ENCODE peak calls at places on chromosomes 6 and 20, in seven cellular contexts. X is fibroblast of lung; E is hippocampal formation; T is CD4-positive, alpha-beta memory T cell; Q is SK-N-MC; C is OCI-LY7; O is RWPE2. S is an unnamed sample.

GRCh38 chr20:32164984-32165735 is 42.4 kb downstream of the PLAGL2 start:
- DNase-seq in X (no peak), E (no peak), T (no peak), Q (no peak), C (no peak), O (peak), S (peak)

GRCh38 chr6:170137176-170137891 is 153.5 kb downstream of the DLL1 start:
- DNase-seq in X (peak), E (no peak), T (no peak), Q (no peak), C (no peak), O (peak), S (no peak)

GRCh38 chr6:106046854-106047200 is 39.3 kb upstream of the PRDM1 start:
- DNase-seq in X (no peak), E (no peak), T (no peak), Q (no peak), C (no peak), O (no peak), S (no peak)

GRCh38 chr6:8539446-8539845 is 104.1 kb upstream of the SLC35B3 start:
- DNase-seq in X (peak), E (no peak), T (no peak), Q (peak), C (peak), O (no peak), S (no peak)

GRCh38 chr6:20284672-20285071 is 72.4 kb upstream of the MBOAT1 start:
- DNase-seq in X (no peak), E (no peak), T (no peak), Q (no peak), C (no peak), O (no peak), S (no peak)

GRCh38 chr6:149716181-149716580 is 1.7 kb downstream of the LATS1 start:
- DNase-seq in X (no peak), E (no peak), T (no peak), Q (no peak), C (peak), O (no peak), S (no peak)

GRCh38 chr20:45445805-45446562 is 23.6 kb upstream of the WFDC2 start:
- DNase-seq in X (no peak), E (no peak), T (no peak), Q (no peak), C (peak), O (no peak), S (no peak)

GRCh38 chr20:23161968-23162696 is 76.0 kb upstream of the CD93 start:
- DNase-seq in X (peak), E (no peak), T (no peak), Q (peak), C (no peak), O (peak), S (no peak)

GRCh38 chr6:75204222-75204958 is 1.5 kb downstream of the COL12A1 start:
- DNase-seq in X (peak), E (peak), T (peak), Q (peak), C (no peak), O (peak), S (peak)

GRCh38 chr6:156710479-156710878 is 66.7 kb upstream of the ARID1B start:
- DNase-seq in X (peak), E (no peak), T (no peak), Q (no peak), C (no peak), O (no peak), S (no peak)

GRCh38 chr6:168540713-168541291 is 99.8 kb downstream of the SMOC2 start:
- DNase-seq in X (no peak), E (no peak), T (no peak), Q (no peak), C (no peak), O (no peak), S (no peak)